ENCODE peak calls at places on chromosomes 3 and 15, in seven cellular contexts. O is mesenteric fat pad, X is memory B cell, L is NCI-H2171 treated with DMSO at 0.1 percent for 48 hours, C is activated B cell treated with CpG ODN at 0.5 μM for 24 hours, F is NCI-H1694 treated with DMSO at 0.1 percent for 48 hours, W is brain microvascular endothelial cell. M is an unnamed sample.

GRCh38 chr3:10887015-10887414 is 71.0 kb downstream of the SLC6A11 start:
- DNase-seq in F (no peak), C (no peak), X (no peak), O (no peak), W (no peak), L (no peak), M (no peak)

GRCh38 chr3:112773864-112774263 is 72.8 kb downstream of the CD200R1L start:
- DNase-seq in X (peak; percentile 21), C (no peak), W (no peak), O (no peak), F (no peak), L (no peak), M (no peak)

GRCh38 chr15:76274226-76274625 is 37.0 kb downstream of the ETFA start:
- DNase-seq in X (no peak), O (no peak), C (no peak), F (peak; percentile 26), L (no peak), W (peak; percentile 14), M (no peak)

GRCh38 chr3:31753050-31753425 is 220.3 kb downstream of the STT3B start:
- DNase-seq in X (no peak), C (no peak), F (no peak), O (no peak), L (no peak), W (no peak), M (no peak)

GRCh38 chr3:136959599-136959998 is 1.8 kb downstream of the IL20RB start:
- DNase-seq in F (no peak), C (no peak), X (no peak), W (no peak), L (no peak), O (no peak), M (no peak)

GRCh38 chr3:73404450-73404849 is 220.3 kb downstream of the PDZRN3 start:
- DNase-seq in C (no peak), L (no peak), F (no peak), X (no peak), W (no peak), O (no peak), M (no peak)

GRCh38 chr3:51514210-51514609 is 14.4 kb upstream of the DCAF1 start:
- DNase-seq in F (no peak), W (no peak), O (no peak), X (no peak), C (no peak), L (no peak), M (no peak)

GRCh38 chr3:55446860-55447259 is 40.2 kb downstream of the WNT5A start:
- DNase-seq in L (peak; percentile 60), X (no peak), O (no peak), C (no peak), F (no peak), W (no peak), M (no peak)

GRCh38 chr3:38084019-38084968 is 45.3 kb downstream of the DLEC1 start:
- DNase-seq in F (no peak), O (no peak), C (peak; percentile 21), W (no peak), X (peak; percentile 43), L (no peak), M (no peak)

GRCh38 chr15:60575995-60576394 is 97.1 kb upstream of the ICE2 start:
- DNase-seq in W (peak; percentile 19), L (no peak), O (no peak), C (no peak), X (no peak), F (no peak), M (no peak)

GRCh38 chr3:49006591-49007067 is 562 bp upstream of the WDR6 start:
- DNase-seq in X (no peak), O (no peak), W (no peak), L (no peak), C (no peak), F (no peak), M (no peak)

M was measured in lung.